ENCODE peak calls at places on chromosomes 11 and 22, in ten cellular contexts. F, K, Z, X, W, N, G, S, Q and B are unnamed samples.

GRCh38 chr22:30777589-30777988 is 82.9 kb downstream of the OSBP2 start:
- DNase-seq in F (peak), K (no peak), Z (no peak), X (no peak), W (no peak), N (no peak), G (no peak), S (no peak), Q (no peak), B (no peak)

GRCh38 chr11:60767388-60767811 is 10.7 kb downstream of the MS4A15 start:
- DNase-seq in F (peak), K (no peak), Z (no peak), X (no peak), W (no peak), N (peak), G (no peak), S (no peak), Q (no peak), B (no peak)

GRCh38 chr11:61945191-61945590 is 5.0 kb upstream of the BEST1 start:
- DNase-seq in F (no peak), K (no peak), Z (no peak), X (no peak), W (no peak), N (no peak), G (no peak), S (no peak), Q (no peak), B (no peak)

GRCh38 chr22:28418063-28418462 is 261.6 kb downstream of the TTC28 start:
- DNase-seq in F (no peak), K (no peak), Z (no peak), X (no peak), W (no peak), N (no peak), G (no peak), S (no peak), Q (no peak), B (no peak)

GRCh38 chr11:13338437-13339069 is 61.0 kb downstream of the BMAL1 start:
- DNase-seq in F (no peak), K (peak), Z (no peak), X (no peak), W (peak), N (no peak), G (no peak), S (peak), Q (peak), B (no peak)

GRCh38 chr11:82038151-82038550 is 695.5 kb downstream of the FAM181B start:
- DNase-seq in F (no peak), K (no peak), Z (no peak), X (no peak), W (no peak), N (no peak), G (no peak), S (no peak), Q (no peak), B (no peak)

GRCh38 chr11:33687733-33688479 is 12.7 kb downstream of the C11orf91 start:
- DNase-seq in F (no peak), K (peak), Z (peak), X (no peak), W (peak), N (no peak), G (no peak), S (peak), Q (peak), B (no peak)

GRCh38 chr11:114281388-114281956 is 14.7 kb upstream of the NNMT start:
- DNase-seq in F (no peak), K (no peak), Z (no peak), X (no peak), W (no peak), N (no peak), G (no peak), S (no peak), Q (no peak), B (no peak)

GRCh38 chr11:3970101-3970500 is 114.6 kb downstream of the STIM1 start:
- DNase-seq in F (no peak), K (no peak), Z (no peak), X (no peak), W (no peak), N (no peak), G (no peak), S (no peak), Q (no peak), B (no peak)

GRCh38 chr22:50048066-50048765 is 9.9 kb downstream of the TTLL8 start:
- DNase-seq in F (no peak), K (no peak), Z (no peak), X (no peak), W (no peak), N (no peak), G (no peak), S (no peak), Q (no peak), B (no peak)

GRCh38 chr11:60927600-60927999 is 3.3 kb downstream of the TMEM132A start:
- DNase-seq in F (peak), K (no peak), Z (no peak), X (no peak), W (no peak), N (peak), G (no peak), S (no peak), Q (no peak), B (no peak)

GRCh38 chr11:68379216-68379615 is 66.8 kb downstream of the LRP5 start:
- DNase-seq in F (no peak), K (no peak), Z (no peak), X (no peak), W (no peak), N (no peak), G (no peak), S (no peak), Q (no peak), B (no peak)

GRCh38 chr22:50505276-50505775 is 2.2 kb downstream of the LMF2 start:
- DNase-seq in F (peak), K (no peak), Z (no peak), X (no peak), W (no peak), N (no peak), G (no peak), S (no peak), Q (no peak), B (no peak)

GRCh38 chr11:72684236-72684912 is 10.2 kb upstream of the PDE2A start:
- DNase-seq in F (peak), K (peak), Z (peak), X (peak), W (peak), N (no peak), G (peak), S (peak), Q (peak), B (no peak)

GRCh38 chr11:20089796-20090653 is 70.2 kb downstream of the DBX1 start:
- DNase-seq in F (no peak), K (no peak), Z (peak), X (no peak), W (peak), N (no peak), G (no peak), S (no peak), Q (peak), B (no peak)

GRCh38 chr11:47104337-47104950 is 72.2 kb downstream of the ARFGAP2 start:
- DNase-seq in F (no peak), K (no peak), Z (no peak), X (no peak), W (peak), N (no peak), G (no peak), S (peak), Q (peak), B (no peak)

GRCh38 chr11:34185926-34186841 is 80.8 kb downstream of the NAT10 start:
- DNase-seq in F (no peak), K (no peak), Z (no peak), X (no peak), W (peak), N (no peak), G (no peak), S (no peak), Q (no peak), B (no peak)

GRCh38 chr11:9015677-9016076 is 11.9 kb upstream of the NRIP3 start:
- DNase-seq in F (peak), K (peak), Z (peak), X (peak), W (peak), N (no peak), G (peak), S (peak), Q (peak), B (peak)

GRCh38 chr11:113926273-113927183 is 21.9 kb downstream of the HTR3B start:
- DNase-seq in F (no peak), K (no peak), Z (no peak), X (no peak), W (peak), N (no peak), G (no peak), S (peak), Q (no peak), B (no peak)

GRCh38 chr11:131943296-131943695 is 572.9 kb downstream of the NTM start:
- DNase-seq in F (no peak), K (no peak), Z (no peak), X (no peak), W (no peak), N (no peak), G (no peak), S (no peak), Q (no peak), B (no peak)

GRCh38 chr22:44701824-44702478 is at the start of gene PRR5:
- DNase-seq in F (peak), K (no peak), Z (peak), X (peak), W (peak), N (peak), G (peak), S (peak), Q (peak), B (peak)

GRCh38 chr22:40571887-40572286 is 64.6 kb downstream of the MRTFA start:
- DNase-seq in F (no peak), K (no peak), Z (no peak), X (no peak), W (no peak), N (no peak), G (no peak), S (no peak), Q (no peak), B (no peak)

GRCh38 chr11:65498042-65498726 is 661 bp upstream of the MALAT1 start:
- DNase-seq in F (no peak), K (peak), Z (peak), X (peak), W (peak), N (peak), G (peak), S (peak), Q (peak), B (peak)

GRCh38 chr22:23278883-23279675 is 98.8 kb downstream of the BCR start:
- DNase-seq in F (no peak), K (no peak), Z (peak), X (peak), W (peak), N (peak), G (no peak), S (no peak), Q (no peak), B (no peak)

GRCh38 chr11:83724704-83725114 is 438.5 kb upstream of the CCDC90B start:
- DNase-seq in F (no peak), K (no peak), Z (peak), X (no peak), W (peak), N (peak), G (no peak), S (no peak), Q (peak), B (no peak)

GRCh38 chr11:15127341-15127740 is 12.6 kb downstream of the INSC start:
- DNase-seq in F (no peak), K (no peak), Z (no peak), X (no peak), W (peak), N (no peak), G (peak), S (peak), Q (peak), B (no peak)

GRCh38 chr11:15128621-15129020 is 13.9 kb downstream of the INSC start:
- DNase-seq in F (no peak), K (no peak), Z (no peak), X (no peak), W (no peak), N (no peak), G (peak), S (no peak), Q (no peak), B (no peak)

GRCh38 chr11:15123849-15124248 is 9.1 kb downstream of the INSC start:
- DNase-seq in F (no peak), K (no peak), Z (no peak), X (no peak), W (peak), N (no peak), G (peak), S (peak), Q (peak), B (no peak)

GRCh38 chr11:15119826-15120225 is 5.1 kb downstream of the INSC start:
- DNase-seq in F (no peak), K (no peak), Z (no peak), X (no peak), W (no peak), N (no peak), G (no peak), S (peak), Q (no peak), B (no peak)

DNA sequence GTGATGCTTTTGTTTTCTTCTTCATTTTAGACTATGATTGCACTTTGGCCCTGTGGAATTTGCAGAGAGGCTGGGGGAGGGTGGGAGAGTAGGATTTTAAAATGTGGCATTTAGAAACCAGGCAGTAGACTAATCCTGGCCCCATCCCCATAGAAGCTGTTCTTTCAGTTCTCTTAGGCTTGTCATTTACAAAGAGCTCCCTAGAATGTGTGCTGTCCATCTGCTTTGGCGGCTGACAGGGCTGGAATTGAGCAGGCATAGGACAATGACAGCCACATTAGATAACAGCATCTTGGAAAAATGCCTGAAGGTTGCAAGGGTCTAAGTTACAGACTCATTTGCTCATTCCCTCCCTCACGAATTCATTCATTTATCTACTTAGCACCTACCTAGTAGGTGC is 9.8 kb downstream of the INSC start:
- DNase-seq in F (no peak), K (no peak), Z (no peak), X (no peak), W (no peak), N (no peak), G (no peak), S (no peak), Q (no peak), B (no peak)
- H3K4me3 ChIP-seq in F (no peak), K (no peak), Z (no peak), X (no peak), W (no peak), N (no peak), G (no peak), S (no peak), Q (no peak), B (no peak)

GRCh38 chr11:119666463-119667131 is 62.4 kb downstream of the NECTIN1 start:
- DNase-seq in F (peak), K (peak), Z (peak), X (peak), W (peak), N (peak), G (peak), S (peak), Q (peak), B (peak)
- H3K4me3 ChIP-seq in F (no peak), K (no peak), Z (no peak), X (no peak), W (no peak), N (no peak), G (no peak), S (no peak), Q (no peak), B (no peak)

GRCh38 chr11:30017467-30017895 is 651 bp upstream of the KCNA4 start:
- DNase-seq in F (no peak), K (no peak), Z (no peak), X (no peak), W (no peak), N (no peak), G (no peak), S (no peak), Q (no peak), B (no peak)
- H3K4me3 ChIP-seq in F (no peak), K (no peak), Z (no peak), X (no peak), W (peak), N (peak), G (peak), S (no peak), Q (no peak), B (no peak)

GRCh38 chr11:85098996-85099395 is 528.1 kb downstream of the DLG2 start:
- DNase-seq in F (no peak), K (no peak), Z (no peak), X (no peak), W (no peak), N (no peak), G (no peak), S (no peak), Q (peak), B (no peak)
- H3K4me3 ChIP-seq in F (no peak), K (no peak), Z (no peak), X (no peak), W (no peak), N (no peak), G (no peak), S (no peak), Q (no peak), B (no peak)

GRCh38 chr11:12285106-12285505 is 92.3 kb upstream of the PARVA start:
- DNase-seq in F (no peak), K (no peak), Z (no peak), X (no peak), W (peak), N (no peak), G (peak), S (peak), Q (peak), B (no peak)
- H3K4me3 ChIP-seq in F (no peak), K (no peak), Z (no peak), X (no peak), W (no peak), N (no peak), G (no peak), S (peak), Q (no peak), B (no peak)

DNA sequence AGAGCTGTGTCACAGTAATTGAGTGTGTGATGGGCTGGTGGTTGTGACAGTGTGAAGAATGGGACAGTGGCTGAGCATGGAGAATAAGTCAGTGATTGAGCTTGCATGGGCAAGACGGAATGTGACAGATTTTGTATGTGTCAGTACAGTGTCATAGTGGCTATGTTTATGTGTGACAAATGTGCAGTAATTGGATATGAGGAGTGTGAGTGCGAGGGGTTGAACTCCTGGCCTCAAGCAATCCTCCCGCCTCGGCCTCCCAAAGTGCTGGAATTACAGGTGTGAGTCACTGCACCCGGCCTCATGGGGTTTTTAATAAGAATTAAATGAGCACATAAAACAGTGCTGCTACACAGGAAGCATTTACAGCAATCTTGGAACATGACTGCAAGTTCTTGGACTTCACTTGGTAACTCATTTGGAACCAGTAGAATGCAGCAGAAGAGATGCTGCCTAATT is 619 bp upstream of the RRAS2 start:
- DNase-seq in F (no peak), K (no peak), Z (no peak), X (no peak), W (no peak), N (no peak), G (no peak), S (no peak), Q (no peak), B (no peak)
- H3K4me3 ChIP-seq in F (peak), K (peak), Z (no peak), X (peak), W (peak), N (no peak), G (peak), S (peak), Q (peak), B (no peak)

GRCh38 chr11:57680552-57680874 is 12.6 kb downstream of the ZDHHC5 start:
- DNase-seq in F (no peak), K (no peak), Z (no peak), X (no peak), W (peak), N (no peak), G (no peak), S (peak), Q (no peak), B (no peak)
- H3K4me3 ChIP-seq in F (no peak), K (no peak), Z (no peak), X (no peak), W (no peak), N (no peak), G (no peak), S (no peak), Q (no peak), B (no peak)

GRCh38 chr22:25407859-25408229 is 156.6 kb upstream of the GRK3 start:
- DNase-seq in F (no peak), K (no peak), Z (peak), X (no peak), W (no peak), N (peak), G (no peak), S (no peak), Q (no peak), B (no peak)
- H3K4me3 ChIP-seq in F (no peak), K (no peak), Z (no peak), X (no peak), W (no peak), N (no peak), G (no peak), S (no peak), Q (no peak), B (no peak)